ENCODE peak calls at places on chromosomes 16 and 17, in ten cellular contexts. Z, Q, W, H, I, U, X, N, O and D are unnamed samples.

GRCh38 chr16:5044011-5044540 is 10.3 kb upstream of the NAGPA start:
- DNase-seq in Z (no peak), Q (no peak), W (no peak), H (no peak), I (no peak), U (no peak), X (no peak), N (no peak), O (no peak), D (peak)

GRCh38 chr16:54326266-54326662 is 39.7 kb upstream of the IRX3 start:
- DNase-seq in Z (no peak), Q (no peak), W (no peak), H (no peak), I (no peak), U (no peak), X (no peak), N (no peak), O (peak), D (no peak)

GRCh38 chr16:71230122-71230845 is at the start of gene HYDIN:
- DNase-seq in Z (peak), Q (peak), W (no peak), H (peak), I (no peak), U (peak), X (peak), N (no peak), O (peak), D (peak)

GRCh38 chr17:30323895-30324319 is 9.9 kb downstream of the TMIGD1 start:
- DNase-seq in Z (peak), Q (peak), W (peak), H (peak), I (peak), U (peak), X (no peak), N (peak), O (no peak), D (no peak)

GRCh38 chr16:31695667-31696066 is 168.0 kb downstream of the AHSP start:
- DNase-seq in Z (no peak), Q (peak), W (peak), H (peak), I (peak), U (no peak), X (no peak), N (no peak), O (no peak), D (no peak)

GRCh38 chr17:47205419-47205963 is 3.7 kb upstream of the MYL4 start:
- DNase-seq in Z (no peak), Q (peak), W (peak), H (no peak), I (peak), U (no peak), X (no peak), N (peak), O (peak), D (no peak)

GRCh38 chr16:4506450-4506849 is 30.3 kb downstream of the HMOX2 start:
- DNase-seq in Z (peak), Q (peak), W (peak), H (peak), I (peak), U (no peak), X (peak), N (peak), O (peak), D (peak)

GRCh38 chr16:87435399-87436224 is 43.5 kb downstream of the MAP1LC3B start:
- DNase-seq in Z (no peak), Q (no peak), W (no peak), H (peak), I (no peak), U (no peak), X (no peak), N (no peak), O (peak), D (no peak)

GRCh38 chr17:81487487-81488275 is 24.9 kb downstream of the ACTG1 start:
- DNase-seq in Z (no peak), Q (peak), W (peak), H (peak), I (peak), U (peak), X (peak), N (peak), O (peak), D (peak)

GRCh38 chr17:82388223-82388921 is 16.8 kb downstream of the UTS2R start:
- DNase-seq in Z (no peak), Q (no peak), W (no peak), H (peak), I (no peak), U (no peak), X (no peak), N (no peak), O (peak), D (no peak)

GRCh38 chr17:80850817-80851216 is 140.8 kb upstream of the CHMP6 start:
- DNase-seq in Z (no peak), Q (no peak), W (no peak), H (peak), I (no peak), U (no peak), X (no peak), N (no peak), O (no peak), D (no peak)